ENCODE peak calls at places on chromosomes 16 and 17, in nine cellular contexts. W is CD4-positive, alpha-beta T cell; B is Panc1; X is psoas muscle; N is tibial artery; S is ovary; E is right cardiac atrium; Y is upper lobe of right lung; D is A549. H is an unnamed sample.

GRCh38 chr17:17493986-17494466 is 2.2 kb downstream of the RASD1 start:
- DNase-seq in D (no peak), X (no peak), N (no peak), S (no peak), E (no peak), W (no peak), B (no peak), Y (no peak), H (no peak)

GRCh38 chr16:68636064-68636551 is 9.0 kb upstream of the CDH3 start:
- DNase-seq in Y (no peak), N (no peak), B (no peak), W (no peak), E (no peak), D (peak), S (peak), X (no peak), H (peak)

GRCh38 chr16:83530293-83530692 is 277.5 kb upstream of the HSBP1 start:
- DNase-seq in D (no peak), N (no peak), E (no peak), X (no peak), W (no peak), B (no peak), S (no peak), Y (no peak), H (no peak)

GRCh38 chr16:50505115-50505514 is 43.1 kb upstream of the NKD1 start:
- DNase-seq in Y (no peak), B (no peak), X (no peak), W (no peak), D (no peak), S (no peak), E (no peak), N (no peak), H (no peak)

GRCh38 chr16:53968454-53968853 is 264.5 kb downstream of the FTO start:
- DNase-seq in Y (no peak), S (no peak), X (peak), W (no peak), B (no peak), E (no peak), N (no peak), D (no peak), H (no peak)

GRCh38 chr17:45248132-45248936 is 13.6 kb downstream of the SPATA32 start:
- DNase-seq in D (peak), E (peak), B (no peak), N (no peak), S (no peak), W (peak), X (no peak), Y (peak), H (no peak)

GRCh38 chr17:81398855-81399451 is 3.7 kb downstream of the BAHCC1 start:
- DNase-seq in D (peak), Y (no peak), B (no peak), W (no peak), N (no peak), S (no peak), E (peak), X (peak), H (no peak)

GRCh38 chr17:7023576-7024401 is 939 bp downstream of the BCL6B start:
- DNase-seq in W (peak), X (peak), E (peak), D (peak), B (no peak), S (peak), Y (peak), N (peak), H (peak)

GRCh38 chr16:87161822-87162676 is 155.1 kb downstream of the C16orf95 start:
- DNase-seq in B (no peak), D (no peak), W (no peak), Y (peak), S (no peak), X (no peak), E (no peak), N (no peak), H (no peak)

DNA sequence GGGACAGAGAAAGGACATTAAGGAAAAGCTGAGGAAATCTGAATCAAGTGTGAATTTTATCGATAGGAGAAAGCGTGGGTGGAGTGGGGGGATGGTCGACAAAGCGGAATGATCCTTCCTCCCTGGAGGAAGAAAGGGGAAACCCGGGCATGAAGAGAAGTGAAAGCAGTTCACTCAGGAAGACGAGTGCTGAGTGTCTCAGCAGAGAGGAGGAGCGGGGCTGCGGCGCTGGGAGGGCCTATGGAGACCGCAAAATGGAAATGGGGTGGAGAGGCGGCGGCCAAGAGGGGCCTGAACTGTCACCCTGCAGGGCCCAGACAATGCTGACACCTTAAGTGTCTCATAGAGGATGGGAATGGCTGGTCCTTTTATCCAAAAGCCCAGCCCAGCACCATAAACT is 8.7 kb downstream of the ZDHHC7 start:
- DNase-seq in B (no peak), D (no peak), E (peak), Y (peak), N (peak), X (peak), W (no peak), S (no peak), H (no peak)
- H3K27ac ChIP-seq in B (peak), D (peak), E (no peak), Y (peak), N (peak), X (peak), W (no peak), S (peak), H (peak)

GRCh38 chr17:79439493-79439892 is 171.4 kb downstream of the RBFOX3 start:
- DNase-seq in E (no peak), W (no peak), B (no peak), S (no peak), X (no peak), Y (no peak), D (no peak), N (no peak), H (no peak)
- H3K27ac ChIP-seq in E (no peak), W (no peak), B (no peak), S (no peak), X (no peak), Y (no peak), D (no peak), N (no peak), H (no peak)

DNA sequence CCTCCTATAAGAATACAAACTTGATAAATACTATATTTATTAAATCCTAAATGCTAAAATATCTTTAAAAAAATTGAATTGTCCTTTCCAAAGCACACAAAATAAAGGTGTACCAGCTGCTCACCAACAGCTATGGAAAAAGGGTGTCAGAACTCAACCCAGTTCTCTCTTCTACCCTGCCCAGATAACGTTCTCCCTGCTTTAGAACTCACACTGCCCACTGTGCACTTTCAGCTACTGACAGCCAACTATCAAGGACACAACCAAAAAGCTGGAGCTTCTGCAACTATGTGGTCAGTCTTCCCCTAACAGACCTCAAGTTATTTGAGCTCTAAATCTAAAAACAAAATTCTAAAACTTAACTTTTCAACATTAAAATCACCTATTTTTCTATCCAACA is 13.7 kb downstream of the AP1G1 start:
- DNase-seq in Y (no peak), X (no peak), S (no peak), B (no peak), W (no peak), N (no peak), D (no peak), E (no peak), H (no peak)
- H3K27ac ChIP-seq in Y (no peak), X (no peak), S (no peak), B (no peak), W (no peak), N (no peak), D (no peak), E (no peak), H (no peak)

GRCh38 chr16:66905633-66906539 is 12.8 kb downstream of the CDH16 start:
- DNase-seq in D (no peak), Y (no peak), N (no peak), X (no peak), S (peak), B (no peak), W (peak), E (peak), H (no peak)

GRCh38 chr16:66904846-66905632 is 13.6 kb downstream of the CDH16 start:
- DNase-seq in N (no peak), S (peak), B (no peak), W (no peak), D (no peak), Y (no peak), E (peak), X (no peak), H (peak)

GRCh38 chr16:66908762-66909559 is 9.7 kb downstream of the CDH16 start:
- DNase-seq in S (no peak), X (peak), B (no peak), Y (no peak), E (no peak), D (no peak), W (no peak), N (no peak), H (no peak)

GRCh38 chr16:66908116-66908515 is 10.6 kb downstream of the CDH16 start:
- DNase-seq in Y (no peak), S (no peak), B (no peak), N (no peak), W (no peak), D (no peak), E (no peak), X (peak), H (no peak)

GRCh38 chr16:66906916-66907836 is 11.5 kb downstream of the CDH16 start:
- DNase-seq in E (peak), W (no peak), S (no peak), D (no peak), B (no peak), X (peak), N (no peak), Y (no peak), H (no peak)
- H3K27ac ChIP-seq in E (peak), W (no peak), S (no peak), D (no peak), B (no peak), X (no peak), N (peak), Y (no peak), H (no peak)

DNA sequence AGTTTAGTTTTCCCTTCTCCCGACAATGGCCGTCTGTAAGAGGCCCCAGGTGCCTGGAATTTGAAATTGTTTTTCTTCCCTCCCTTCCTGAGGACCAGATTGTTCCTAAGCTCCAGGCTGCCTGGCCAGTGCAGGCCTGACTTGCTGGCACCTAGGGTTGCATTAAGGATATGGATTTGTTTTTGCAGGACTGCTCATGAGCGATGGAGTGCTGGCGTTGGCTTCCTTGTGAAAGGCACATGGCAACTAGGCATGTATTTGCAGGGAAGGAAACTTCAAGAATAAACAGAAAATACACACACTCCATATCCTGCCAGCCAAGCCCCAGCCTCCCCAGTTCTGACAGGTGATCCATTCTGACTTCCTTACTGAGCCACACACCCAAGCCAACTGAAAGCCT is 25.5 kb upstream of the SOX9 start:
- DNase-seq in E (no peak), W (no peak), D (no peak), N (no peak), S (no peak), X (no peak), B (no peak), Y (no peak), H (no peak)
- H3K27ac ChIP-seq in E (no peak), W (no peak), D (no peak), N (no peak), S (no peak), X (no peak), B (no peak), Y (no peak), H (no peak)

H was measured in RWPE2.